ENCODE peak calls at places on chromosomes 4 and X, in five cellular contexts. R is stomach; G is effector memory CD4-positive, alpha-beta T cell; M is Peyer's patch; P is neuronal stem cell. L is an unnamed sample.

GRCh38 chrX:105658136-105658535 is 164.2 kb upstream of the NRK start:
- DNase-seq in R (no peak), G (no peak), M (no peak), P (no peak), L (no peak)

GRCh38 chr4:22720091-22720490 is 27.4 kb downstream of the GBA3 start:
- DNase-seq in R (no peak), G (no peak), M (no peak), P (no peak), L (no peak)

GRCh38 chr4:149145803-149146202 is 669.8 kb downstream of the IQCM start:
- DNase-seq in R (no peak), G (no peak), M (no peak), P (no peak), L (no peak)

GRCh38 chr4:186760576-186760975 is 36.9 kb upstream of the FAT1 start:
- DNase-seq in R (no peak), G (no peak), M (no peak), P (no peak), L (no peak)

GRCh38 chr4:43014266-43014665 is 121.8 kb downstream of the GRXCR1 start:
- DNase-seq in R (no peak), G (no peak), M (no peak), P (no peak), L (no peak)

GRCh38 chrX:79161655-79162054 is 17.2 kb downstream of the GPR174 start:
- DNase-seq in R (no peak), G (peak; percentile 36), M (peak; percentile 50), P (no peak), L (peak; percentile 76)

GRCh38 chr4:12379191-12379590 is 950.5 kb upstream of the HS3ST1 start:
- DNase-seq in R (no peak), G (no peak), M (no peak), P (no peak), L (no peak)

GRCh38 chr4:19947349-19947748 is 304.4 kb upstream of the SLIT2 start:
- DNase-seq in R (no peak), G (no peak), M (no peak), P (no peak), L (no peak)

GRCh38 chr4:185592438-185592837 is 57.1 kb upstream of the PDLIM3 start:
- DNase-seq in R (no peak), G (no peak), M (no peak), P (no peak), L (no peak)

GRCh38 chr4:1683903-1684755 is at the start of gene FAM53A:
- DNase-seq in R (peak; percentile 97), G (peak; percentile 89), M (peak; percentile 97), P (peak; percentile 85), L (peak; percentile 91)

GRCh38 chr4:129092636-129093172 is 635 bp downstream of the SCLT1 start:
- DNase-seq in R (no peak), G (no peak), M (no peak), P (no peak), L (no peak)

GRCh38 chr4:78551420-78552351 is at the start of gene ANXA3:
- DNase-seq in R (peak; percentile 74), G (no peak), M (peak; percentile 69), P (no peak), L (no peak)

GRCh38 chrX:16191605-16192004 is 24.3 kb downstream of the MAGEB17 start:
- DNase-seq in R (no peak), G (no peak), M (no peak), P (no peak), L (no peak)
- H3K27ac ChIP-seq in R (no peak overlapping the region), G (no peak overlapping the region), M (no peak overlapping the region), P (no peak overlapping the region), L (no peak overlapping the region)

DNA sequence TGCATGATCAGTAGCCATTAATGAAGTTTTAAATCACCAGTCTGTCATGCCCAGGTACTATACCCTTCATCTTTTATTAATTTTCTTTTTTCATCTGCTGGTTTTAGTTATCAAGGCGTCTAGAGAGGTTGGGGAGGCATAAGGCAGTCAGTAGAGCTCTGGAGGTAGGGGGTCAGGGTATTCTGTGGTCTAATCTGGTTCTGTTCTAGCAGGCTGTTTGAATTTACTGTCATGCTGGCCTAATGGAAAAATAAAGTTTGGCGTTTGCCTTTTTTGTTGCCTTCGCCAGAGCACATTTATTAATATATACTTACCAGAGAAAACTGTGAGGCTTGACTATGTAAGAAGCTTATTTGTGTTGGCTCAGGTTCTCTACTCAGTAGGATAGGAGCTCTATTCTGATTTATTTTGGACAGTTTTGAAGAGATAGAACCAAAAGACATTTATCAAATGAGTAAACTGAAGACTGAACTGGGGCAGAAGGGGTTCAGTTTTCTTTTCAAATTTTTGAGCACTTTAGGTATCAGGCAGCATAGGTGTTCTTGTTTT is 46.9 kb downstream of the TMEM131L start:
- DNase-seq in R (no peak), G (no peak), M (no peak), P (no peak), L (no peak)
- H3K36me3 ChIP-seq in R (no peaks in the 10 kb centered on the region), G (peaks cover 5% of the 10 kb centered on the region), M (no peaks in the 10 kb centered on the region), P (peaks cover 8% of the 10 kb centered on the region), L (peaks cover 17% of the 10 kb centered on the region)

DNA sequence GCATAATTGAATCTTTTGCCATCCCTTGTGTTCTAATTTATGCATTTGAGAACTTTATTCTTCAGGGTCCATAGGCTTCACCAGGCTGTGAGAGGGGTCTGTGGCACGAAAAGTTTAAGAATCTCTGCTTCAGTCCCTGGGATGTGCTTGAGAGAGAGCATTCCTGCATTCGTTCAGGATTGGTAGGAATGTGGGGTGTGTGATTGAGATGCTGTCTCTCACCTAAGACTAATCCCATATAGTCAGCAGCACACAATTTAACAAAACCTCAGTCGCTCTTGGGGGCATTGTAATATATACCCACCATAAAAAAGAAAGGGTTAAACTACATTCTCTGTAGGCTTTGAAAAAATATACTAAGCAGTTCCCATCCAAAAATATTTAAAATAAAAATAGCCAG is 41.7 kb downstream of the PTTG2 start:
- DNase-seq in R (no peak), G (no peak), M (no peak), P (no peak), L (no peak)
- H3K27ac ChIP-seq in R (no peak overlapping the region), G (no peak overlapping the region), M (no peak overlapping the region), P (no peak overlapping the region), L (no peak overlapping the region)

GRCh38 chrX:123603516-123603915 is 129.3 kb downstream of the THOC2 start:
- DNase-seq in R (no peak), G (no peak), M (no peak), P (no peak), L (no peak)

GRCh38 chrX:123607270-123607669 is 125.6 kb downstream of the THOC2 start:
- DNase-seq in R (no peak), G (no peak), M (no peak), P (no peak), L (no peak)

GRCh38 chrX:123610915-123611314 is 121.9 kb downstream of the THOC2 start:
- DNase-seq in R (no peak), G (no peak), M (no peak), P (no peak), L (no peak)

DNA sequence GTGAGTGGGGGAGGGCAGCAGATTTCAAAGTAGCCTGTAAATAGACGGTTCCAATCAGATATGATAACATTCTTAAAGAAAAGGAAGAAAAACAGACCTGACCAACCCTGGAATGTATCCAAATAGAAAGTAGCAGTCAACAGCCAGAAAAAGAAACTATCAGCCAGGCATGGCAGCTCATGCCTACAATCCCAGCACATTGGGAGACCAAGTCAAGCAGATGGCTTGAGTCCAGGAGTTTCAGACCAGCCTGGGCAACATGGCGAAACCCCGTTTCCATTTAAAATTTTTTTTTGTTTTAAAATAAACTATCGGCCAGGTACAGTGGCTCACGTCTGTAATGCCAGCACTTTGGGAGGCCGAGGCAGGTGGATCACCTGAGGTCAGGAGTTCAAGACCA is 125.0 kb downstream of the THOC2 start:
- DNase-seq in R (no peak), G (no peak), M (no peak), P (no peak), L (no peak)
- H3K36me3 ChIP-seq in R (peaks cover 27% of the 10 kb centered on the region), G (no peaks in the 10 kb centered on the region), M (peaks cover 13% of the 10 kb centered on the region), P (peaks cover 73% of the 10 kb centered on the region), L (peaks cover 48% of the 10 kb centered on the region)

DNA sequence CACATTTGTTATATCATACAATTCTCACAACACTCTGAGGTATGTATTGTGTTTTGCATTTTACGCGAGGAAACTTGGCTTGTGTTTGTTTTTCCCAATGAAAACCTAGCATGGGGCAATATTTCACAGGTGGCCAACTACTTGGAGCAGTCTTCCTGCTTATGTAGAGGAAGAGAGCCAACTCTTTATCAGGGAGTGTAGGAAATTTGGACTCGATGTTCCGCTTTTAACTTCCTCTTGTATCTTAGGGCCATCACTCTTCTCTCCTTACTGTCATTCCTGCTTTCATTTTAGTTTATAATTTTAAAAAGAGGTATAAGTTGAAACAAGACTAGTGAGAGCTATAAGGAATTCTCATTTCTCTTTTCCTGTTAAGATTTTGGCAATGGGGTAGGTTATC is 107.7 kb upstream of the RPS6KA3 start:
- DNase-seq in R (no peak), G (no peak), M (no peak), P (no peak), L (no peak)
- H3K27ac ChIP-seq in R (no peak overlapping the region), G (no peak overlapping the region), M (peak overlapping the region; percentile 35), P (no peak overlapping the region), L (no peak overlapping the region)

GRCh38 chr4:3401436-3402171 is 40.2 kb upstream of the HGFAC start:
- DNase-seq in R (no peak), G (no peak), M (no peak), P (no peak), L (no peak)

GRCh38 chr4:3404546-3404945 is 37.2 kb upstream of the HGFAC start:
- DNase-seq in R (no peak), G (no peak), M (peak; percentile 8), P (no peak), L (no peak)

GRCh38 chr4:3402409-3403103 is 39.2 kb upstream of the HGFAC start:
- DNase-seq in R (no peak), G (no peak), M (peak; percentile 36), P (no peak), L (no peak)

GRCh38 chr4:3405176-3405575 is 36.6 kb upstream of the HGFAC start:
- DNase-seq in R (no peak), G (no peak), M (peak; percentile 30), P (no peak), L (no peak)

GRCh38 chr4:3403104-3403906 is 38.5 kb upstream of the HGFAC start:
- DNase-seq in R (no peak), G (no peak), M (peak; percentile 15), P (no peak), L (no peak)
- H3K36me3 ChIP-seq in R (no peaks in the 10 kb centered on the region), G (no peaks in the 10 kb centered on the region), M (no peaks in the 10 kb centered on the region), P (peaks cover 23% of the 10 kb centered on the region), L (no peaks in the 10 kb centered on the region)

DNA sequence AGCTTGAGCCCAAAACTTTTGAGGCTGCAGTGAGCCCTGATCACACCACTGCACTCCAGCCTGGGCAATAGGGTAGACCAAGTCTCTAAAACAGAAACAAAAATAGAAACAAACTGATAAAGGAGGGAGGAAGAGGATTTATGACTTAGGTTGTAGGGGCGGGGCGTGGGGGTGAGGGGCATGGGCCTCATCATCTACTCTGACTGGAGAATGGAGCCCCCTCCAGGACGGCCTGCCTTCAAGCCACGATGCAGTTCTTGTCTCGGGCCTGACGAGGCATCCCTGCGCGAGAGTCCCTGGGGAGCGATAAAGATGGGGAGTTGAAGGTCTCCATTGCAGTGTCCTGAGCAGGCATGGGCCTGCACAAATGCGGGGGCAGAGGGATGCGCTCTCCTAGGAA is 3.7 kb downstream of the PLP2 start:
- DNase-seq in R (no peak), G (no peak), M (no peak), P (no peak), L (no peak)
- H3K27ac ChIP-seq in R (no peak overlapping the region), G (no peak overlapping the region), M (no peak overlapping the region), P (no peak overlapping the region), L (no peak overlapping the region)

L was measured in CD4-positive, CD25-positive, alpha-beta regulatory T cell.